ENCODE peak calls at places on chromosomes 5 and 9, in five cellular contexts. R, W, O, C and H are unnamed samples.

GRCh38 chr9:69207503-69207902 is 33.4 kb downstream of the TJP2 start:
- DNase-seq in C (no peak), O (no peak), W (no peak), R (no peak), H (no peak)

GRCh38 chr9:18397076-18397475 is 76.9 kb upstream of the ADAMTSL1 start:
- DNase-seq in C (no peak), W (no peak), R (no peak), O (no peak), H (no peak)

GRCh38 chr9:121900163-121900562 is 192.9 kb downstream of the TTLL11 start:
- DNase-seq in W (no peak), O (no peak), R (no peak), C (no peak), H (no peak)

GRCh38 chr5:82858453-82859043 is 218.6 kb downstream of the TMEM167A start:
- DNase-seq in R (no peak), O (no peak), C (no peak), W (no peak), H (no peak)

GRCh38 chr5:154115314-154115713 is 75.2 kb upstream of the GALNT10 start:
- DNase-seq in O (no peak), R (no peak), C (no peak), W (no peak), H (no peak)

GRCh38 chr5:76960004-76960625 is 7.3 kb downstream of the CRHBP start:
- DNase-seq in C (peak), O (peak), R (no peak), W (no peak), H (no peak)

GRCh38 chr5:395156-395920 is 47.6 kb upstream of the EXOC3 start:
- DNase-seq in C (peak), O (peak), R (no peak), W (no peak), H (peak)

GRCh38 chr5:33524476-33524875 is 83.7 kb downstream of the TARS1 start:
- DNase-seq in O (no peak), C (peak), W (no peak), R (no peak), H (no peak)

GRCh38 chr5:135372654-135373381 is 26.2 kb downstream of the MACROH2A1 start:
- DNase-seq in C (no peak), W (no peak), O (no peak), R (no peak), H (no peak)

GRCh38 chr5:13027886-13028285 is 916.6 kb downstream of the DNAH5 start:
- DNase-seq in W (no peak), O (no peak), C (no peak), R (no peak), H (no peak)

GRCh38 chr5:10736354-10736753 is 24.7 kb downstream of the DAP start:
- DNase-seq in O (no peak), W (no peak), R (no peak), C (no peak), H (no peak)

GRCh38 chr9:9790216-9790872 is 822.5 kb downstream of the PTPRD start:
- DNase-seq in C (peak), W (no peak), O (peak), R (no peak), H (no peak)

GRCh38 chr9:81613002-81613750 is 76.2 kb downstream of the TLE1 start:
- DNase-seq in W (no peak), C (peak), R (peak), O (no peak), H (no peak)